ENCODE peak calls at places on chromosomes 1 and 21, in six cellular contexts. One of them, this sample, is unnamed.

GRCh38 chr1:221892301-221892830 is 150.5 kb upstream of the DUSP10 start:
- DNase-seq in mesenchymal stem cell: no peak
- DNase-seq in IMR-90: no peak
- DNase-seq in neuronal stem cell: no peak
- DNase-seq in H1: no peak
- DNase-seq in H9: no peak
- DNase-seq in this sample: no peak

GRCh38 chr1:201795066-201795465 is 33.9 kb upstream of the IPO9 start:
- DNase-seq in H9: no peak
- DNase-seq in IMR-90: no peak
- DNase-seq in mesenchymal stem cell: peak
- DNase-seq in neuronal stem cell: no peak
- DNase-seq in H1: no peak
- DNase-seq in this sample: no peak

GRCh38 chr1:76086597-76086996 is 12.1 kb downstream of the ST6GALNAC3 start:
- DNase-seq in H9: no peak
- DNase-seq in mesenchymal stem cell: no peak
- DNase-seq in neuronal stem cell: no peak
- DNase-seq in IMR-90: no peak
- DNase-seq in H1: no peak
- DNase-seq in this sample: no peak

GRCh38 chr1:244054247-244054923 is 3.3 kb downstream of the ZBTB18 start:
- DNase-seq in H9: no peak
- DNase-seq in neuronal stem cell: no peak
- DNase-seq in mesenchymal stem cell: no peak
- DNase-seq in IMR-90: no peak
- DNase-seq in H1: no peak
- DNase-seq in this sample: no peak

GRCh38 chr1:111097356-111098099 is 42.4 kb downstream of the DRAM2 start:
- DNase-seq in H9: no peak
- DNase-seq in neuronal stem cell: no peak
- DNase-seq in H1: no peak
- DNase-seq in IMR-90: no peak
- DNase-seq in mesenchymal stem cell: no peak
- DNase-seq in this sample: no peak

GRCh38 chr1:234246638-234247116 is 126.6 kb upstream of the COA6 start:
- DNase-seq in mesenchymal stem cell: no peak
- DNase-seq in H1: no peak
- DNase-seq in H9: peak
- DNase-seq in neuronal stem cell: no peak
- DNase-seq in IMR-90: no peak
- DNase-seq in this sample: no peak

GRCh38 chr1:166283190-166283589 is 116.4 kb upstream of the FAM78B start:
- DNase-seq in mesenchymal stem cell: no peak
- DNase-seq in H1: no peak
- DNase-seq in IMR-90: no peak
- DNase-seq in neuronal stem cell: no peak
- DNase-seq in H9: no peak
- DNase-seq in this sample: no peak

GRCh38 chr1:109629372-109630030 is 9.9 kb downstream of the AMPD2 start:
- DNase-seq in neuronal stem cell: no peak
- DNase-seq in mesenchymal stem cell: no peak
- DNase-seq in H9: no peak
- DNase-seq in IMR-90: no peak
- DNase-seq in H1: peak
- DNase-seq in this sample: no peak

GRCh38 chr1:218347316-218347712 is 2.2 kb downstream of the TGFB2 start:
- DNase-seq in neuronal stem cell: no peak
- DNase-seq in H1: peak
- DNase-seq in mesenchymal stem cell: peak
- DNase-seq in IMR-90: peak
- DNase-seq in H9: peak
- DNase-seq in this sample: no peak

GRCh38 chr1:226223786-226224244 is 351 bp downstream of the MIXL1 start:
- DNase-seq in IMR-90: no peak
- DNase-seq in neuronal stem cell: peak
- DNase-seq in H1: peak
- DNase-seq in mesenchymal stem cell: peak
- DNase-seq in H9: peak
- DNase-seq in this sample: peak

GRCh38 chr1:162855461-162856150 is 5.4 kb downstream of the CCDC190 start:
- DNase-seq in neuronal stem cell: no peak
- DNase-seq in IMR-90: peak
- DNase-seq in H1: no peak
- DNase-seq in mesenchymal stem cell: no peak
- DNase-seq in H9: no peak
- DNase-seq in this sample: no peak

GRCh38 chr1:178126790-178127189 is 32.9 kb downstream of the RASAL2 start:
- DNase-seq in H1: no peak
- DNase-seq in IMR-90: peak
- DNase-seq in mesenchymal stem cell: peak
- DNase-seq in H9: no peak
- DNase-seq in neuronal stem cell: no peak
- DNase-seq in this sample: peak

GRCh38 chr1:25797939-25798338 is 2.1 kb upstream of the SELENON start:
- DNase-seq in H1: peak
- DNase-seq in mesenchymal stem cell: peak
- DNase-seq in IMR-90: no peak
- DNase-seq in H9: peak
- DNase-seq in neuronal stem cell: no peak
- DNase-seq in this sample: peak

GRCh38 chr1:65170511-65171142 is 22.6 kb downstream of the AK4 start:
- DNase-seq in IMR-90: peak
- DNase-seq in H9: no peak
- DNase-seq in mesenchymal stem cell: peak
- DNase-seq in H1: no peak
- DNase-seq in neuronal stem cell: no peak
- DNase-seq in this sample: peak

GRCh38 chr1:91556556-91556955 is 55.9 kb downstream of the CDC7 start:
- DNase-seq in H1: no peak
- DNase-seq in mesenchymal stem cell: no peak
- DNase-seq in H9: no peak
- DNase-seq in IMR-90: no peak
- DNase-seq in neuronal stem cell: no peak
- DNase-seq in this sample: no peak

GRCh38 chr1:91555074-91555730 is 54.6 kb downstream of the CDC7 start:
- DNase-seq in IMR-90: peak
- DNase-seq in H9: no peak
- DNase-seq in H1: peak
- DNase-seq in neuronal stem cell: no peak
- DNase-seq in mesenchymal stem cell: peak
- DNase-seq in this sample: no peak

GRCh38 chr1:91557826-91558225 is 57.2 kb downstream of the CDC7 start:
- DNase-seq in IMR-90: no peak
- DNase-seq in H9: no peak
- DNase-seq in H1: no peak
- DNase-seq in neuronal stem cell: no peak
- DNase-seq in mesenchymal stem cell: no peak
- DNase-seq in this sample: no peak

GRCh38 chr1:91557039-91557690 is 56.5 kb downstream of the CDC7 start:
- DNase-seq in H9: no peak
- DNase-seq in H1: no peak
- DNase-seq in neuronal stem cell: no peak
- DNase-seq in IMR-90: peak
- DNase-seq in mesenchymal stem cell: no peak
- DNase-seq in this sample: peak

DNA sequence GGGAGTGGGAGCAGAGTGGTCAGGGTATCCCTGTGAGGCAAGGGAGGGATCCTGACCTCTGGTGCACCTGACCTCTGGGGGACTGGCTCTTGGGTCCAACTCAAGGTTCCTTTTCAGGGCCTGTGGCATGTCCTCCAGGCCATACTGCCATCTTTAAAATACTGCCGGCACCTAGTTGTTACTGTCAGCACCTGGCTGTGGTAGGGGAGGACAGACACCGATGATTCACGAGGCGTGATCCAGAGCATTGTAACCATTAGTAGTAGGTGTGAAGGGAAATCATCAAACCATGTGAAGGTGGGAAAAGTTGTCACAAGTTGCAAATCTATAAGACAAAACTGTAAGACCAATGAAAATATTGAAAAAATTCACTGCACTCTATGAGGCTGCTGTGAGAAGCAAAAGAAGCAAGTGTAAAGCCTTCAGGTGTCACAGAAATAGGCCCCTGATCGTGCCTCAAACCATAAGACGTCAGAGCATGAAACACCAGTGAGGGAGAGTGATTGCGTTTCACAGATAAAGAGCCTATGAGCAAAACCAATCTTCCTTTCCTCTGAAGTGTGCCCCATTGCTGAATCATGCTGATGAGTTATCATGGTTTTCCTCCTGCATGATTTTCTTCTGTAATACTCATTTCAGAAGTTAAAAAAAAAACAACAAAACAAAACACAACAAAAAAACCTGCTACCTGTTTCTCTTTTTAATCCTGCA is 55.3 kb downstream of the CDC7 start:
- DNase-seq in mesenchymal stem cell: peak
- DNase-seq in neuronal stem cell: no peak
- DNase-seq in H1: no peak
- DNase-seq in IMR-90: peak
- DNase-seq in H9: no peak
- DNase-seq in this sample: peak
- H4K91ac ChIP-seq in mesenchymal stem cell: peak
- H4K91ac ChIP-seq in neuronal stem cell: no peak
- H4K91ac ChIP-seq in H1: no peak
- H4K91ac ChIP-seq in IMR-90: peak
- H4K91ac ChIP-seq in H9: no peak
- H4K91ac ChIP-seq in this sample: no peak

GRCh38 chr1:153697191-153697872 is 18.8 kb downstream of the NPR1 start:
- DNase-seq in H1: peak
- DNase-seq in H9: peak
- DNase-seq in neuronal stem cell: no peak
- DNase-seq in mesenchymal stem cell: no peak
- DNase-seq in IMR-90: no peak
- DNase-seq in this sample: peak
- H2BK120ac ChIP-seq in H1: peak
- H2BK120ac ChIP-seq in H9: no peak
- H2BK120ac ChIP-seq in neuronal stem cell: no peak
- H2BK120ac ChIP-seq in mesenchymal stem cell: no peak
- H2BK120ac ChIP-seq in IMR-90: no peak
- H2BK120ac ChIP-seq in this sample: peak

GRCh38 chr21:15104470-15104869 is 39.7 kb upstream of the NRIP1 start:
- DNase-seq in neuronal stem cell: no peak
- DNase-seq in IMR-90: no peak
- DNase-seq in H1: no peak
- DNase-seq in H9: no peak
- DNase-seq in mesenchymal stem cell: no peak
- DNase-seq in this sample: no peak
- H4K91ac ChIP-seq in neuronal stem cell: no peak
- H4K91ac ChIP-seq in IMR-90: no peak
- H4K91ac ChIP-seq in H1: no peak
- H4K91ac ChIP-seq in H9: no peak
- H4K91ac ChIP-seq in mesenchymal stem cell: no peak
- H4K91ac ChIP-seq in this sample: no peak

GRCh38 chr1:19442150-19443096 is 42.9 kb downstream of the CAPZB start:
- DNase-seq in IMR-90: peak
- DNase-seq in mesenchymal stem cell: peak
- DNase-seq in H9: no peak
- DNase-seq in neuronal stem cell: no peak
- DNase-seq in H1: no peak
- DNase-seq in this sample: no peak
- H2BK120ac ChIP-seq in IMR-90: peak
- H2BK120ac ChIP-seq in mesenchymal stem cell: no peak
- H2BK120ac ChIP-seq in H9: no peak
- H2BK120ac ChIP-seq in neuronal stem cell: no peak
- H2BK120ac ChIP-seq in H1: no peak
- H2BK120ac ChIP-seq in this sample: no peak

DNA sequence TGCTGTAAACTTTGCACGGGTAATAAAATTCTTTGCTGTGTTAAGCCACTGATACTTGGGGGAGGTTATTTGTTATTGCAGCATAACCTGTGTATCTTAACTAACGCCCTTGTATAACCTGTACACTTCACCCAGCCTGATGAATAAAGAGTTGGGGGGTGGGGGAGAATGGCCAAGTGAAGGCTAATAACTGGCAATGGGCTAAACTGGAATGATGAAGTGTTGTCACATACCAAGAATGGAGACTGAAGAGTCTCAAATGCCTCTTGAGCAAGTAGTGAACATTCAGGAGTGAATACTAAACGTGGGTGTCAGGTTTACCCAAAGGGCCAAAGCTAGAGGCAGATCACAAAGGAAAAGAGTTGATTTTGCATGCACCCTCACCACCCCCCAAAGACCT is 169.4 kb downstream of the C1orf94 start:
- DNase-seq in H9: no peak
- DNase-seq in mesenchymal stem cell: no peak
- DNase-seq in IMR-90: no peak
- DNase-seq in H1: no peak
- DNase-seq in neuronal stem cell: no peak
- DNase-seq in this sample: no peak
- H4K91ac ChIP-seq in H9: no peak
- H4K91ac ChIP-seq in mesenchymal stem cell: no peak
- H4K91ac ChIP-seq in IMR-90: no peak
- H4K91ac ChIP-seq in H1: no peak
- H4K91ac ChIP-seq in neuronal stem cell: no peak
- H4K91ac ChIP-seq in this sample: no peak

GRCh38 chr1:34885405-34886247 is 26.1 kb upstream of the SMIM12 start:
- DNase-seq in mesenchymal stem cell: peak
- DNase-seq in H1: peak
- DNase-seq in neuronal stem cell: peak
- DNase-seq in H9: peak
- DNase-seq in IMR-90: no peak
- DNase-seq in this sample: peak

GRCh38 chr1:34889705-34890104 is 30.2 kb upstream of the SMIM12 start:
- DNase-seq in H9: no peak
- DNase-seq in IMR-90: no peak
- DNase-seq in neuronal stem cell: no peak
- DNase-seq in mesenchymal stem cell: no peak
- DNase-seq in H1: peak
- DNase-seq in this sample: no peak

GRCh38 chr1:34887593-34887992 is 28.0 kb upstream of the SMIM12 start:
- DNase-seq in mesenchymal stem cell: no peak
- DNase-seq in neuronal stem cell: no peak
- DNase-seq in IMR-90: no peak
- DNase-seq in H9: no peak
- DNase-seq in H1: peak
- DNase-seq in this sample: no peak

GRCh38 chr1:34884536-34884935 is 25.0 kb upstream of the SMIM12 start:
- DNase-seq in IMR-90: no peak
- DNase-seq in H9: no peak
- DNase-seq in neuronal stem cell: no peak
- DNase-seq in mesenchymal stem cell: no peak
- DNase-seq in H1: no peak
- DNase-seq in this sample: no peak

GRCh38 chr1:34884961-34885360 is 25.4 kb upstream of the SMIM12 start:
- DNase-seq in H9: peak
- DNase-seq in IMR-90: no peak
- DNase-seq in neuronal stem cell: no peak
- DNase-seq in mesenchymal stem cell: no peak
- DNase-seq in H1: peak
- DNase-seq in this sample: no peak
- H2BK120ac ChIP-seq in H9: no peak
- H2BK120ac ChIP-seq in IMR-90: no peak
- H2BK120ac ChIP-seq in neuronal stem cell: no peak
- H2BK120ac ChIP-seq in mesenchymal stem cell: no peak
- H2BK120ac ChIP-seq in H1: no peak
- H2BK120ac ChIP-seq in this sample: no peak

DNA sequence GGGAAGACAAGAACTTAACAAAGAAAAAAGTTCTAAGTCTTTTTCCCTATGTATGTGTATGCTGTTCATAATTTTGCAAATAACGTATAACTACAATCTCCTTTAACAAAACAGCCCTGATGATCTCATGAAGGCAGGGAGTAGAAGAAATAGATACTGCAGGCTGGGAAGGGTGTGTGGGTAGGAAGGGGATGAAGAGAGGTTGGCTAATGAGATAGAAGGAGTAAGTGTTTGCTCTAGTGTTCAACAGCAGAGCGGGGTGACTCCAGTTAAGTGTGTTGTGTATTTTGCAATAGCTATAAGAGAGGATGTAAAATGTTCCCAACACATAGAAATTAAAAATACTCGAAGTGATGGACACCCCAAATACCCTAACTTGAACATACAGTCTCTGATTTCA is 20.1 kb downstream of the C1orf198 start:
- DNase-seq in IMR-90: no peak
- DNase-seq in neuronal stem cell: no peak
- DNase-seq in H1: no peak
- DNase-seq in H9: no peak
- DNase-seq in mesenchymal stem cell: no peak
- DNase-seq in this sample: no peak
- H4K91ac ChIP-seq in IMR-90: no peak
- H4K91ac ChIP-seq in neuronal stem cell: no peak
- H4K91ac ChIP-seq in H1: no peak
- H4K91ac ChIP-seq in H9: no peak
- H4K91ac ChIP-seq in mesenchymal stem cell: no peak
- H4K91ac ChIP-seq in this sample: peak